ENCODE peak calls at places on chromosomes 3 and 15, in eight cellular contexts. D, S, B, Z, H, K, P and Q are unnamed samples. For H3K4me1, the result is how much of the 10 kb centered on the place peaks cover.

GRCh38 chr3:58023536-58023935 is 15.3 kb downstream of the FLNB start:
- DNase-seq in D (no peak), S (no peak), B (no peak), Z (no peak), H (no peak), K (no peak), P (no peak), Q (no peak)

GRCh38 chr3:170977911-170978310 is 48.6 kb downstream of the SLC2A2 start:
- DNase-seq in D (no peak), S (no peak), B (no peak), Z (no peak), H (no peak), K (no peak), P (no peak), Q (no peak)

GRCh38 chr15:96736384-96736783 is 405.9 kb downstream of the NR2F2 start:
- DNase-seq in D (no peak), S (no peak), B (no peak), Z (no peak), H (no peak), K (no peak), P (no peak), Q (no peak)

GRCh38 chr15:72751751-72752455 is 31.7 kb downstream of the ADPGK start:
- DNase-seq in D (peak), S (no peak), B (no peak), Z (no peak), H (no peak), K (no peak), P (no peak), Q (peak)

GRCh38 chr15:69578792-69579587 is 126.4 kb downstream of the RPLP1 start:
- DNase-seq in D (no peak), S (peak), B (peak), Z (peak), H (no peak), K (no peak), P (peak), Q (peak)

GRCh38 chr3:127690106-127690505 is 17.4 kb downstream of the ABTB1 start:
- DNase-seq in D (no peak), S (peak), B (no peak), Z (no peak), H (peak), K (peak), P (peak), Q (peak)

GRCh38 chr3:11622846-11623550 is 20.7 kb downstream of the VGLL4 start:
- DNase-seq in D (no peak), S (no peak), B (no peak), Z (no peak), H (no peak), K (no peak), P (no peak), Q (peak)

GRCh38 chr3:39104961-39105686 is 2.3 kb downstream of the GORASP1 start:
- DNase-seq in D (peak), S (no peak), B (no peak), Z (no peak), H (no peak), K (no peak), P (no peak), Q (no peak)

GRCh38 chr15:76433798-76434400 is 97.3 kb downstream of the ISL2 start:
- DNase-seq in D (no peak), S (no peak), B (no peak), Z (no peak), H (peak), K (no peak), P (no peak), Q (peak)

GRCh38 chr15:31606942-31607497 is 280.4 kb downstream of the KLF13 start:
- DNase-seq in D (no peak), S (no peak), B (no peak), Z (no peak), H (no peak), K (no peak), P (no peak), Q (no peak)

GRCh38 chr3:53269888-53270880 is 14.4 kb upstream of the TKT start:
- DNase-seq in D (peak), S (peak), B (peak), Z (peak), H (peak), K (peak), P (peak), Q (peak)

GRCh38 chr3:187946981-187947380 is 201.7 kb upstream of the BCL6 start:
- DNase-seq in D (no peak), S (no peak), B (no peak), Z (no peak), H (no peak), K (no peak), P (no peak), Q (no peak)

GRCh38 chr3:187945374-187945773 is 200.1 kb upstream of the BCL6 start:
- DNase-seq in D (no peak), S (no peak), B (no peak), Z (no peak), H (no peak), K (no peak), P (no peak), Q (no peak)

GRCh38 chr3:187944391-187945179 is 199.3 kb upstream of the BCL6 start:
- DNase-seq in D (no peak), S (no peak), B (no peak), Z (no peak), H (no peak), K (no peak), P (no peak), Q (no peak)

GRCh38 chr3:187947927-187948682 is 202.8 kb upstream of the BCL6 start:
- DNase-seq in D (no peak), S (no peak), B (no peak), Z (no peak), H (no peak), K (no peak), P (no peak), Q (no peak)

DNA sequence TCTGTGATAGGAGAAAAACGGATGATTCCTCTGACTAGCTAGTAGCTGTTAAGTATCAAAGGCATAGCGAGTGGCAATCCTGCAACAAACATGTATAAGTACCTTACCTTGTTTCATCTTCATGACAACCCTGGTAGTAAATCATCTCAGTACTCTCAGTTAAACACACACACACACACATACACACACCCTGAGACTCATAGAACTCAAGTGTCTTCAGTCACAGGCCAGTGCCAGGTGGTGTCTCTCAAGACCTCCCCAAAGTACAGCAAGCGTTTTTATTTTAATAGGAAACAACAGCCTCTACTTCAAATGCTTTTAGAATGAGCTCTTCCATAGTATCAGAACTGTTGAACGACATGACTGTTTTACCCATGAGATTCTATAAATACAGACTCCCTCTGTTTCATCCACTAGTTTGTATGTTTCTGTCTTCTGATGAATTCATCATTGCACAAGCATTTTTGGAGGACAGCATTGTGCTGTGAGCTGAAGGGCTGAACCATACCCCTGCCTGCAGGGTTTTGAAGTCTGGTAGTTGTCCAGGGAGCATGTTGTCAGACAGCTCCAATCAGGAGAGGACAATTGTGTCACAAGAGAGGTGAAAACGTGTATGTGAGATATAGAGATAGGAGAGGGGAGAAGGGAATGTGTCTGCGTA is 200.9 kb upstream of the BCL6 start:
- DNase-seq in D (no peak), S (no peak), B (no peak), Z (no peak), H (peak), K (no peak), P (no peak), Q (peak)
- H3K4me1 ChIP-seq in D (under half), S (under half), B (under half), Z (under half), H (under half), K (under half), P (under half), Q (under half)

GRCh38 chr3:182487048-182487447 is 306.3 kb upstream of the ATP11B start:
- DNase-seq in D (no peak), S (no peak), B (no peak), Z (no peak), H (no peak), K (no peak), P (no peak), Q (no peak)
- H3K4me1 ChIP-seq in D (under half), S (under half), B (under half), Z (under half), H (under half), K (under half), P (under half), Q (under half)

DNA sequence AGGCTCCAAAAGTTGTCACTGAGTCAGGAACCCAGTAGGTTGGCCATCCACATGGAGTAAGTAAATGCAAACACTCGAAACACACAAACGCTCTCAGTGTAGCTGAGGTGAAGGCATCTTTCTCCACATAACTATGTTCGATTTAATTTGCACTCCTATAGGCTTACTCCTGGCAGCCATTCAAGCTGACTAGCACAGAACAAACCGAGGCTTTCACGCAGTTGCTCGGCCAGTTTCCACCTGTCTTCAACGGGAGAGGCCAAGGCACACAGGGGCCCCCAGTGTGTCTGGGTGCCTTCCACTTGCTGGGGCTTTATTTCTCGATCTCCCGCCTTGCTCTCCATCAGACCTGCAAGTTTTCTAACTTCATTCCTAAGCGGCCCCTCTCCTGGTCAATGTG is 18.9 kb downstream of the RGMA start:
- DNase-seq in D (no peak), S (no peak), B (no peak), Z (no peak), H (no peak), K (no peak), P (no peak), Q (no peak)
- H3K4me1 ChIP-seq in D (under half), S (under half), B (under half), Z (under half), H (under half), K (half or more), P (half or more), Q (under half)

GRCh38 chr3:46202476-46202875 is 5.6 kb downstream of the CCR1 start:
- DNase-seq in D (no peak), S (no peak), B (no peak), Z (no peak), H (no peak), K (no peak), P (no peak), Q (no peak)

GRCh38 chr3:46208167-46208704 is at the start of gene CCR1:
- DNase-seq in D (peak), S (no peak), B (no peak), Z (peak), H (no peak), K (no peak), P (peak), Q (peak)

GRCh38 chr3:46203681-46204080 is 4.4 kb downstream of the CCR1 start:
- DNase-seq in D (no peak), S (no peak), B (no peak), Z (no peak), H (no peak), K (no peak), P (no peak), Q (no peak)

GRCh38 chr3:46206284-46206683 is 1.8 kb downstream of the CCR1 start:
- DNase-seq in D (no peak), S (no peak), B (no peak), Z (no peak), H (no peak), K (no peak), P (no peak), Q (no peak)

DNA sequence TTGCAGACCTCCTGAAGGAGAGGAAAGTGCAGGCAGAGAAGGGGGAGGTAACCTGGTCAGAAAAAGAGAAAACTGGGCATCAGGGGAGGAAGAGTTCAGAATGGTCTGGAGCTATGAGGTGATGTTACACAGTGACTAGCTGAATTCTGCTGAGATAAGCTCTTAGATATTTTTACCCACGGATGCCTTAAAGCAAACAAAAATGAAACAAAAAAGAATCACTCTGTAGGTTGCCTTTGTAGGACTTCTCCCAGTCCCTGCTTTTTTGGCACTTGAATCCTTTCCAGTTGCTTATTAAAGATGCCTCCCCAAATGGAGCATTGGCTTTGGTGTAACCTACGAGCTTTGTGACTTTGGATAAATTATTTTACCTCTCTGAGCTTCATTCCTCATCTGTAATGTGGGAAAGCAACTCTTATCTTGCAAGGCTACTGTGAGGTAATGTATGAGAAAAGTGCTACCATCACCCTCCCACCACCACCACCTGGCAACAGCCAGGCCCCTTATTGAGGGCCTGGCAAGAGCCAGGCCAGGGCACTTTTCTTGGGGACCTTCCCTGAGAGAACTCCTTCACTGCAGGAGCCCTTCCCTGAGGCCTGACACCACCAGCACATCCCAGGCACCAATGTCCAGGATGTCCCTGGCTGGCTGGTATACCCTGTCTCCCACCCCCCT is 2.7 kb downstream of the CCR1 start:
- DNase-seq in D (no peak), S (no peak), B (no peak), Z (no peak), H (no peak), K (no peak), P (no peak), Q (no peak)
- H3K4me1 ChIP-seq in D (under half), S (under half), B (under half), Z (under half), H (under half), K (under half), P (under half), Q (under half)

GRCh38 chr3:172139528-172140276 is 100.3 kb downstream of the FNDC3B start:
- DNase-seq in D (no peak), S (no peak), B (no peak), Z (no peak), H (no peak), K (no peak), P (no peak), Q (no peak)
- H3K4me1 ChIP-seq in D (half or more), S (half or more), B (half or more), Z (under half), H (half or more), K (half or more), P (half or more), Q (half or more)

DNA sequence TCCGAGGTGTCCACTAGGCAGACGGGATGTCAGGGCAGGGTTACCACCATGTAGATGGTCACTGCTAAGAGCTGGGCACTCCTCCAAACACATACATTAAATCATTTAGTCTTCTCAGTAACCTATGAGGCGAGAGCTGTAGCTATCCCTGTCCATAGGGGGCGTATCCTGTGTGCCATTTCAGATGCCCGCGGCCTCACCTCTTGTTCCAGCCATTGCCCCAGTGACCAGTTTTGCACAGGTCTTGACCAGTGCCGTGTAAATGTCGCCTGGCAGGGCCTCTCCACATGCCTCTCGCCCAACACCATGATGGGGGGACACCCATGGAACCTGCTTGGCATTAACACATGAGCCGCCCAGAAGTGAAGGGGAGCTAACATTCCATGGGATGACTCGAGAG is 20.8 kb upstream of the SRP14 start:
- DNase-seq in D (no peak), S (peak), B (no peak), Z (no peak), H (no peak), K (peak), P (no peak), Q (no peak)
- H3K4me1 ChIP-seq in D (under half), S (under half), B (under half), Z (under half), H (under half), K (under half), P (under half), Q (under half)

GRCh38 chr3:71446260-71446659 is 137.3 kb downstream of the FOXP1 start:
- DNase-seq in D (no peak), S (no peak), B (no peak), Z (no peak), H (no peak), K (no peak), P (no peak), Q (no peak)

GRCh38 chr3:71447803-71448202 is 135.7 kb downstream of the FOXP1 start:
- DNase-seq in D (no peak), S (no peak), B (no peak), Z (no peak), H (peak), K (no peak), P (no peak), Q (peak)

GRCh38 chr3:71446734-71447133 is 136.8 kb downstream of the FOXP1 start:
- DNase-seq in D (no peak), S (no peak), B (no peak), Z (no peak), H (no peak), K (no peak), P (no peak), Q (no peak)

GRCh38 chr3:71444861-71445259 is 138.7 kb downstream of the FOXP1 start:
- DNase-seq in D (no peak), S (no peak), B (no peak), Z (no peak), H (no peak), K (no peak), P (no peak), Q (no peak)

GRCh38 chr3:71447197-71447596 is 136.3 kb downstream of the FOXP1 start:
- DNase-seq in D (no peak), S (no peak), B (no peak), Z (no peak), H (peak), K (no peak), P (no peak), Q (peak)
- H3K4me1 ChIP-seq in D (under half), S (under half), B (under half), Z (under half), H (under half), K (under half), P (under half), Q (under half)

GRCh38 chr3:152646004-152646403 is 188.9 kb upstream of the P2RY1 start:
- DNase-seq in D (no peak), S (no peak), B (no peak), Z (no peak), H (no peak), K (no peak), P (no peak), Q (no peak)

GRCh38 chr3:152644478-152644877 is 190.5 kb upstream of the P2RY1 start:
- DNase-seq in D (no peak), S (no peak), B (no peak), Z (no peak), H (no peak), K (no peak), P (no peak), Q (no peak)

GRCh38 chr3:152650177-152650576 is 184.8 kb upstream of the P2RY1 start:
- DNase-seq in D (peak), S (no peak), B (peak), Z (no peak), H (no peak), K (no peak), P (no peak), Q (no peak)
- H3K4me1 ChIP-seq in D (under half), S (under half), B (under half), Z (under half), H (under half), K (under half), P (under half), Q (under half)

GRCh38 chr3:173897631-173898030 is 500.1 kb downstream of the NLGN1 start:
- DNase-seq in D (no peak), S (no peak), B (no peak), Z (no peak), H (no peak), K (no peak), P (no peak), Q (no peak)

GRCh38 chr3:173902866-173903265 is 505.3 kb downstream of the NLGN1 start:
- DNase-seq in D (no peak), S (no peak), B (no peak), Z (no peak), H (no peak), K (no peak), P (no peak), Q (no peak)

DNA sequence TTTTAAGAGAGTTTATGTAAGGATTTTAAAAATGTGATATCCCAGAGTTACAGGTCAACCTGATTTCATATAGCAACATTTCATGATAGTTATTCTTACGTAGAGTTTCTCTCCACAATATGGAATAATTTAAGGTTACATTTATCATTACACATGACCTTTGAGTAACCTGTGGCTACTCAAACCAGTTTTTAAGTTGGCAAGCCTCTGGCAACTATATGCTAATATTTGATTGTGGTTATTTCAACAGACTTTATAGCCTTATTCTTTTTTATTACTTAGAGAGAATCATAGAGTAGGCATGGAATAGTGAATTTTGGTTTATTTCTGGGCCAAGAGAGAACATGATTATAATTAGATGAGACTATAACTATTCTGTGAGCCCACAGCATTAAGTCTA is 504.9 kb downstream of the NLGN1 start:
- DNase-seq in D (no peak), S (no peak), B (no peak), Z (no peak), H (no peak), K (no peak), P (no peak), Q (no peak)
- H3K4me1 ChIP-seq in D (under half), S (under half), B (under half), Z (under half), H (under half), K (under half), P (under half), Q (under half)